ENCODE peak calls at places on chromosomes 16 and 17, in four cellular contexts. R is GM23248, N is HCT116, E is MM.1S. Y is an unnamed sample.

GRCh38 chr17:62705781-62706597 is 78.5 kb downstream of the MRC2 start:
- DNase-seq in R (no peak), N (no peak), E (no peak), Y (no peak)

GRCh38 chr17:45294506-45294905 is 22.3 kb downstream of the MAP3K14 start:
- DNase-seq in R (peak), N (no peak), E (no peak), Y (no peak)

GRCh38 chr17:8710766-8711165 is 33.9 kb downstream of the CCDC42 start:
- DNase-seq in R (no peak), N (no peak), E (no peak), Y (no peak)

GRCh38 chr16:29312835-29313558 is 93.5 kb downstream of the NPIPB11 start:
- DNase-seq in R (no peak), N (no peak), E (no peak), Y (no peak)

GRCh38 chr16:88905563-88905962 is 39.1 kb upstream of the PABPN1L start:
- DNase-seq in R (peak), N (no peak), E (peak), Y (peak)

GRCh38 chr16:69072640-69072974 is 32.8 kb upstream of the HAS3 start:
- DNase-seq in R (no peak), N (no peak), E (no peak), Y (no peak)

GRCh38 chr16:11618107-11618717 is 31.5 kb upstream of the LITAF start:
- DNase-seq in R (no peak), N (no peak), E (no peak), Y (no peak)

GRCh38 chr17:78144146-78144719 is 2.0 kb upstream of the C17orf99 start:
- DNase-seq in R (peak), N (no peak), E (peak), Y (peak)

GRCh38 chr17:40432864-40433528 is 10.3 kb upstream of the IGFBP4 start:
- DNase-seq in R (peak), N (no peak), E (no peak), Y (peak)

GRCh38 chr16:84905965-84906460 is 86.2 kb downstream of the CRISPLD2 start:
- DNase-seq in R (no peak), N (no peak), E (no peak), Y (no peak)

GRCh38 chr16:22721497-22722100 is 92.4 kb upstream of the HS3ST2 start:
- DNase-seq in R (peak), N (no peak), E (peak), Y (no peak)

GRCh38 chr17:78263736-78264340 is 32.4 kb downstream of the TMEM235 start:
- DNase-seq in R (no peak), N (no peak), E (no peak), Y (peak)

GRCh38 chr16:79316004-79316458 is 284.5 kb downstream of the MAF start:
- DNase-seq in R (no peak), N (no peak), E (no peak), Y (no peak)

GRCh38 chr17:47897561-47897960 is 1.5 kb downstream of the SP2 start:
- DNase-seq in R (peak), N (no peak), E (no peak), Y (no peak)

GRCh38 chr17:48215583-48216139 is 108.1 kb downstream of the SNX11 start:
- DNase-seq in R (peak), N (peak), E (peak), Y (peak)

GRCh38 chr16:12503201-12503600 is 300.5 kb downstream of the CPPED1 start:
- DNase-seq in R (no peak), N (no peak), E (no peak), Y (no peak)

GRCh38 chr17:67994827-67995567 is 1.3 kb downstream of the C17orf58 start:
- DNase-seq in R (peak), N (no peak), E (no peak), Y (peak)

GRCh38 chr17:61323696-61324539 is 75.7 kb upstream of the TBX2 start:
- DNase-seq in R (no peak), N (no peak), E (no peak), Y (no peak)

GRCh38 chr16:50603206-50604064 is 55.2 kb downstream of the NKD1 start:
- DNase-seq in R (peak), N (no peak), E (no peak), Y (peak)

GRCh38 chr16:70743791-70744190 is 57.2 kb downstream of the VAC14 start:
- DNase-seq in R (no peak), N (no peak), E (no peak), Y (no peak)

GRCh38 chr17:59848778-59849177 is 44.0 kb downstream of the TUBD1 start:
- DNase-seq in R (peak), N (no peak), E (peak), Y (peak)

DNA sequence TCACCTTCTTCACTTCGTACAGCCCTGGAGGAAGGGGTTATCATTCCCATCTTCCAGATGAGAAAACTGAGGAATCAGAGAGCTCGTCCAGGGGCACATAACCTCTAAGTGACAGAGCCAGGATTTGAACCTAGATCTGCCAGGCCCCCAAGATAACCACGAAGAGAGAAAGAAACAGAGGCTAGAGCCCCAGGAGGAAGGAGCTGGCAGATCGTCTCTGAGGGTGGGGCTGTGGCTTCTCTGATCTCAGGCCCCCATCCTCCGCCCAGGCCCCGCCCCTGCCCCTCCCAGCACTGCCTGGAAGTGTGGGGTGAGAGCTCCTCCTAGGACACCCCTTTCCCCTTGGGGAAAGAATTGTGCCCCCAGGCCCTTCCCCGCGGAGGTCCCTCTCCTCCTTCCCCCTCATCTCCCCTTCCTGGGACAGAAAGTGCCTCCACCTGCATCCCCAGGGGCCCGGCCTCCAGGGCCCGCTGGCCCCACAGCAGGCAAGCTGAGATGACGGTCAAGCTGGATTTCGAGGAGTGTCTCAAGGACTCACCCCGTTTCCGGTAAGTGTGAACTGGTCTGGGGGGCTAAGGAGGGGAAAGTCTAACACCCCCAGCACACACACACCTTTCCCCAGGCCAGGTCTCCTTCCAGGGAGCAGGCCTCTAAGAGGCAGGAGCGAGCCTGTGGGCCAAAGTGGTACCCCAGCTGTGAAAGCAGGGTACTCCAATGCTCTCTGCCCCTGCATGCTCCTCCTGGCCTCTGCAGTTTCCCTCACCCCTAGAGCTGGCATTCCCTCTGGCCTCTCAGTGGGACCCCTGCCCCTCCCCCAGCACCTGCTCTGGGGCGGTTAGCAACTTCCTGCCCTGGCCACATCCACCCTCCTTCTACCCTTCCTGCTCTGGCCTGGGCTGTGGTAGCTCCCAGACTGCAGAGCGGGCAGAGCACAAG is at the start of gene ACAP1:
- DNase-seq in R (no peak), N (no peak), E (peak), Y (no peak)
- H3K4me3 ChIP-seq in R (no peak), N (no peak), E (peak), Y (no peak)

DNA sequence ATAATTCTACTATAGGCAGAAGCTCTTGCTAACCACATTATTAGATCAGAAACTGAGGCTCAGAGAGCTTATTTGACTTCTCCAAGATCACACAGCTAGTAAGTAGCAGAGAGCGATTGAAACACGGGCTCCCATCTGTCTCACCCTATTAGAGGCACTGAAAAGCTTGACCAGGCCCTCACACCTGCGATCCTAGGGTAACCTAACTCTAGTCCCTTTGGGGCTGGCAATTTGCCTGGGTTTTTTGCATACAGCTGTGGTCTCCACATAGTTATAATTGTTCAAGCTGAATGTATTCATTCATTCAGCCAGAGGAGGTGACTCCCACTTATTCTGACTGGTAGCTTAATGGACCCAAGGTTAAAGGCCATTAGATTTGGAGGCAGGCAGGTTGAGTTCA is 121.2 kb downstream of the ANKFN1 start:
- DNase-seq in R (no peak), N (no peak), E (no peak), Y (no peak)
- TF ChIP-seq EZH2phosphoT487 in R (no peak), N (no peak), E (no peak), Y (no peak)

DNA sequence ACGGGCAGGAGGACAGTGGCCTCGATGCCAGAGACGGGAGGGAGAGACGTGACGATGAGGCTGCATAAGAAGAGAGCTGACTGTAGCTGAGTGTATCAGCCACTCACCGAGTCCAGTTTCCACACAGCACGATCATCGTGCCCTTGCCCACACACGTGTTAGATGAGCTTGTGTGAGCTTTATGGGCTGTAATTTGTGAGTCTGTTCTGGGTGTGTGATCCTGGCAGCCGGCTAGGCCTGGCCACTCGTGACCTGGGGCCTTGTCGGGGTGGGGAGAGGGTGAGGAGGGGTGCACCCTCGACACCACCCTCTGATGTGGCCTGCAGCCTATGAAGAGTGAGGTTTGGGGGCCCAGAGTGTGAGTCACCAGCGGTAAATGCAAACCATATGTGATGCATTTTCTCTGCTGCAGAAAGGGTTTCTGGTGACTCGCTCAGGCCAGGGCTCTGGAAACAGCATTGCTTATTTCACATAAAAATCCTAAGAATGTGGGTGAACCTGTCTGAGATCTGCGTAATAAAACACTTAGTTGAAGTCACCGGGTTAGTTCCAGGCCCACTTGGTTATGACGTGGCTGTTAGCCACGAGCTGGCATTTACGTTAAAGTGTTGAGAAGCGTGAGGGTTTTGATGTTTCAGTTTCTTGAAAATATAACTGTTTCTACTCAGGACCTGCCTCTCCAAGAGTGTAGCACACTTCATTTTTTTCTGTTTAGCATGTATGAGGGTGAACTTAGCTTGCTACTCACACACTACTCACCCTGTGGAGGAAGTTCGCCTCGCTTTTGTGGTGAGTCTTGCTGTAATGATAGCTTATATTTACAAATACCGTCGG is 4.2 kb downstream of the METRNL start:
- DNase-seq in R (peak), N (no peak), E (no peak), Y (peak)
- TF ChIP-seq EZH2 in R (no peak), N (no peak), E (no peak), Y (no peak)

DNA sequence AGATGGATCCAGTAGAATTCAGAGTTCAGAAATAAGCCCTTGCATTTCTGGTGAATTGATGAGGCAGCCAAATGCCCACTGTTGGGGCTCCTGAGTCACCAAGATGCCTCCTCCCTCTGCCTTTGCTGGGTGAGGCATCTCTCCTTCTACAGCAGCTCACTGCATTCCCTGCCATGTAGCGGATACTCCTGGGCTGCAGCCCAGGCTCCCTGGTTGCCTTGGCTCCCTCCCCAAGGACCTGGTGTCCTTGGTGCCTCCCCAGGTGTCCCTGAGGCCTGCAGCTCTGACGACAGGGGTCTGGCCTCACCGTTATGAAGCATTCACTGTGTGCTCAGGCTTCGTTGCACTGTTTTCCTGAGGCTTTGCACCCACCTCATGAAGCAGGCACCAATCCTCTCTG is 7.7 kb downstream of the RAP1GAP2 start:
- DNase-seq in R (no peak), N (no peak), E (no peak), Y (no peak)
- H3K4me3 ChIP-seq in R (no peak), N (no peak), E (no peak), Y (no peak)

GRCh38 chr17:19904924-19905323 is 37.2 kb upstream of the ULK2 start:
- DNase-seq in R (no peak), N (no peak), E (no peak), Y (no peak)

GRCh38 chr17:19905514-19905913 is 37.8 kb upstream of the ULK2 start:
- DNase-seq in R (no peak), N (no peak), E (no peak), Y (no peak)

GRCh38 chr17:19900809-19901208 is 33.1 kb upstream of the ULK2 start:
- DNase-seq in R (no peak), N (no peak), E (no peak), Y (no peak)

DNA sequence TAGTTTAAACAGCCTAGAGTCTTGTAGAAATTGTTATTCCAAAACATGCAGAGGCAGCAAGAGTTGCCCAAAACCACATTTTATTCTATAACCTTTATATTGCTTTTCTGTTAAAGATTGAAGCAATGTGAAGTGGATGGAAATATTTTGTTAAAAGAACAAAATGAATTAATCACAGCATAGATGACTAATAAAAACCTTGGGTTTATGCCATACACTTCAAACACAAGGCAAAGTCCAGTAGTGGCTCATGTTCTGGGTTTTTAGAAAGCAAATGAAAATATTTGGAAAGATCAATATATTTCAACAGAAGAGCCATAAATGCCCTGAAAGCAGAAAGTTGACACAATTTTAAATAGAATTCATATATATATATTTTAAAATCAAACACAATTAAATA is 36.7 kb upstream of the ULK2 start:
- DNase-seq in R (peak), N (no peak), E (no peak), Y (no peak)
- TF ChIP-seq EZH2phosphoT487 in R (no peak), N (no peak), E (no peak), Y (no peak)

GRCh38 chr17:15261818-15262290 is 3.3 kb downstream of the PMP22 start:
- DNase-seq in R (peak), N (no peak), E (no peak), Y (no peak)
- TF ChIP-seq EZH2 in R (no peak), N (no peak), E (no peak), Y (no peak)

DNA sequence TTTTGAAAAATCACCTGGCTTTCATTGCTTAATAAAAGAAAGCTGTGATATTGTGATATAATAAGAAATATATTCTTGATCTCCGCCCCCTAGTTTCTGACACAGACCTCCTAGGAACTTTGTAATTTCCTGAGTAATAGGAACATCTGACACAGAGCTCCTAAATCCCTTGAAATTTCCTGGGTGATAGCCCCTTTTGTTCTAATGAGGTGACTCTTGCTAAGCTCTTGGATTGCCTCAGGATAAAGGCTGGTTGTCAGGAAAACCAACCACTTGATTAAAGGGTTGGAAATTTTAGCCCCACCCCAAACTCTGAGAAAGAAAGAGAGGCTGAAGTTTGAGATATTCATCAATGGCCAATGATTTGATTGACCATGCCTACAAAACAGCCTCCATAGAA is 326.4 kb upstream of the KIF2B start:
- DNase-seq in R (no peak), N (no peak), E (no peak), Y (no peak)
- H3K4me3 ChIP-seq in R (no peak), N (no peak), E (no peak), Y (no peak)

Y was measured in hepatocyte.